ENCODE peak calls at places on chromosomes 5 and 9, in five cellular contexts. W is pancreas; P is CD8-positive, alpha-beta T cell; A is small intestine; Q is cardiac muscle cell. N is an unnamed sample.

GRCh38 chr9:92147030-92147853 is 32.0 kb upstream of the SPTLC1 start:
- DNase-seq in A (peak; percentile 13), Q (no peak), W (no peak), P (no peak), N (peak; percentile 41)

GRCh38 chr5:541888-542692 is 17.8 kb upstream of the SLC9A3 start:
- DNase-seq in A (no peak), Q (no peak), W (peak; percentile 44), P (no peak), N (peak; percentile 8)

GRCh38 chr5:88610586-88610985 is 272.4 kb downstream of the MEF2C start:
- DNase-seq in W (no peak), A (no peak), Q (no peak), P (no peak), N (no peak)

GRCh38 chr5:96431376-96432244 is 1.4 kb downstream of the PCSK1 start:
- DNase-seq in W (no peak), A (no peak), Q (no peak), P (no peak), N (no peak)

GRCh38 chr9:117772960-117773359 is 68.8 kb downstream of the TLR4 start:
- DNase-seq in A (peak; percentile 8), Q (no peak), W (no peak), P (no peak), N (peak; percentile 56)

GRCh38 chr5:102090770-102091169 is 205.3 kb downstream of the SLCO4C1 start:
- DNase-seq in W (no peak), P (no peak), A (peak; percentile 6), Q (peak; percentile 72), N (no peak)

GRCh38 chr5:16134204-16134603 is 45.4 kb downstream of the MARCHF11 start:
- DNase-seq in P (no peak), W (no peak), A (no peak), Q (no peak), N (no peak)

GRCh38 chr5:134140530-134141201 is 26.2 kb downstream of the TCF7 start:
- DNase-seq in A (peak; percentile 85), Q (peak; percentile 77), P (no peak), W (peak; percentile 84), N (peak; percentile 81)

GRCh38 chr9:123465304-123465703 is 109.3 kb downstream of the CRB2 start:
- DNase-seq in A (peak; percentile 80), Q (no peak), P (no peak), W (no peak), N (no peak)

GRCh38 chr5:157689942-157690689 is 18.8 kb downstream of the C5orf52 start:
- DNase-seq in W (peak; percentile 69), A (no peak), Q (no peak), P (no peak), N (no peak)

GRCh38 chr5:67211926-67212325 is 15.3 kb upstream of the CD180 start:
- DNase-seq in W (no peak), A (no peak), P (no peak), Q (no peak), N (no peak)

GRCh38 chr5:116896001-116896400 is 321.4 kb upstream of the SEMA6A start:
- DNase-seq in W (no peak), P (no peak), Q (no peak), A (no peak), N (no peak)

GRCh38 chr5:176866913-176867312 is 32.2 kb downstream of the HK3 start:
- DNase-seq in A (no peak), Q (peak; percentile 55), W (no peak), P (no peak), N (no peak)

GRCh38 chr5:154486427-154486866 is 8.4 kb upstream of the HAND1 start:
- DNase-seq in P (no peak), A (no peak), W (no peak), Q (peak; percentile 61), N (no peak)

GRCh38 chr5:174764309-174764708 is 39.9 kb downstream of the MSX2 start:
- DNase-seq in P (no peak), Q (no peak), W (no peak), A (no peak), N (no peak)

GRCh38 chr5:56649569-56649968 is 165.8 kb upstream of the MAP3K1 start:
- DNase-seq in Q (no peak), A (no peak), W (peak; percentile 58), P (no peak), N (no peak)

GRCh38 chr9:98365227-98365669 is 109.8 kb upstream of the TBC1D2 start:
- DNase-seq in W (no peak), A (peak; percentile 8), P (no peak), Q (no peak), N (no peak)

GRCh38 chr9:88697764-88698436 is 162.9 kb downstream of the NXNL2 start:
- DNase-seq in Q (no peak), A (no peak), W (no peak), P (no peak), N (no peak)

GRCh38 chr5:130331332-130331731 is 427.1 kb downstream of the CHSY3 start:
- DNase-seq in Q (no peak), P (no peak), A (no peak), W (no peak), N (no peak)

GRCh38 chr5:27240791-27241190 is 202.4 kb upstream of the CDH9 start:
- DNase-seq in Q (no peak), A (no peak), P (no peak), W (no peak), N (no peak)

GRCh38 chr5:27241564-27242257 is 203.3 kb upstream of the CDH9 start:
- DNase-seq in P (no peak), Q (no peak), A (no peak), W (no peak), N (no peak)

GRCh38 chr5:27242258-27242626 is 203.9 kb upstream of the CDH9 start:
- DNase-seq in Q (no peak), W (no peak), A (no peak), P (no peak), N (no peak)
- H3K4me1 ChIP-seq in Q (no peaks in the 10 kb centered on the region), W (no peaks in the 10 kb centered on the region), A (no peaks in the 10 kb centered on the region), P (no peaks in the 10 kb centered on the region), N (no peaks in the 10 kb centered on the region)

GRCh38 chr9:130937146-130938076 is 1.6 kb downstream of the FIBCD1 start:
- DNase-seq in W (no peak), P (no peak), Q (no peak), A (no peak), N (no peak)

GRCh38 chr9:130938184-130938651 is 829 bp downstream of the FIBCD1 start:
- DNase-seq in W (peak; percentile 66), A (no peak), P (no peak), Q (no peak), N (no peak)

GRCh38 chr9:130940023-130940549 is 1.0 kb upstream of the FIBCD1 start:
- DNase-seq in P (no peak), W (peak; percentile 82), Q (no peak), A (no peak), N (no peak)

GRCh38 chr9:130939405-130939941 is 426 bp upstream of the FIBCD1 start:
- DNase-seq in W (no peak), A (no peak), Q (peak; percentile 54), P (no peak), N (no peak)

GRCh38 chr9:130938652-130939404 is at the start of gene FIBCD1:
- DNase-seq in P (no peak), A (peak; percentile 45), Q (peak; percentile 51), W (peak; percentile 69), N (peak; percentile 66)
- H3K4me1 ChIP-seq in P (peaks cover 10% of the 10 kb centered on the region), A (no peaks in the 10 kb centered on the region), Q (no peaks in the 10 kb centered on the region), W (peaks cover 7% of the 10 kb centered on the region), N (peaks cover 28% of the 10 kb centered on the region)

GRCh38 chr5:9513825-9514224 is 32.0 kb downstream of the SEMA5A start:
- DNase-seq in W (no peak), Q (peak; percentile 40), P (no peak), A (no peak), N (no peak)
- H3K4me1 ChIP-seq in W (no peaks in the 10 kb centered on the region), Q (peaks cover 36% of the 10 kb centered on the region), P (no peaks in the 10 kb centered on the region), A (no peaks in the 10 kb centered on the region), N (no peaks in the 10 kb centered on the region)

GRCh38 chr9:136553581-136553980 is 7.7 kb upstream of the NOTCH1 start:
- DNase-seq in A (no peak), Q (no peak), P (no peak), W (no peak), N (no peak)
- H3K4me1 ChIP-seq in A (peaks cover 13% of the 10 kb centered on the region), Q (peaks cover 18% of the 10 kb centered on the region), P (peaks cover 13% of the 10 kb centered on the region), W (peaks cover 16% of the 10 kb centered on the region), N (peaks cover 15% of the 10 kb centered on the region)

DNA sequence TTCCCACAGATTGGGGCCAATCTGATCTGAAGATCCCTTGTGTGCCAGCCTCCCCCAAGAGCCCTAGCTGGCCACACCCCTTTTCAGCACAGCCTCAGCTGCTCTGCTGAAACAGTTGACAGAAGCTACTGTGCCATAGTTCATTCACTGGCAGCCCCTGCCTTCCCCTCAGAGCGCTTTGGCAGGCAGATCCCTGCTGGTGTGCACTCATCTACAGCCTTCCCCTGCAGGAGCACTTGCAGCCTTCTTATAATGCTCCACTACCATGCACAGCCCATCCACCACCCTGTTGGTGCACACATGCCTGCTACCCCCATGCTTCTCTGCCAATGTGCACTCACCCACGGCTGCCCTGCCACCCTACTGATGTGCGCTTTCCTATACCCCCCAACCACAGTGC is 471.3 kb downstream of the MTRR start:
- DNase-seq in W (no peak), A (no peak), P (no peak), Q (peak; percentile 0), N (no peak)
- H3K4me1 ChIP-seq in W (no peaks in the 10 kb centered on the region), A (no peaks in the 10 kb centered on the region), P (no peaks in the 10 kb centered on the region), Q (no peaks in the 10 kb centered on the region), N (no peaks in the 10 kb centered on the region)

GRCh38 chr5:90530736-90531487 is 1.5 kb upstream of the LYSMD3 start:
- DNase-seq in A (no peak), Q (no peak), P (no peak), W (no peak), N (no peak)
- H3K4me1 ChIP-seq in A (peaks cover 5% of the 10 kb centered on the region), Q (peaks cover 15% of the 10 kb centered on the region), P (peaks cover 27% of the 10 kb centered on the region), W (peaks cover 17% of the 10 kb centered on the region), N (peaks cover 23% of the 10 kb centered on the region)

GRCh38 chr9:22105005-22105722 is 96.1 kb upstream of the CDKN2B start:
- DNase-seq in A (no peak), W (no peak), P (no peak), Q (no peak), N (no peak)

GRCh38 chr9:22111176-22111870 is 102.2 kb upstream of the CDKN2B start:
- DNase-seq in Q (no peak), A (no peak), W (no peak), P (no peak), N (no peak)

GRCh38 chr9:22107202-22107601 is 98.1 kb upstream of the CDKN2B start:
- DNase-seq in A (no peak), W (no peak), Q (peak; percentile 19), P (no peak), N (no peak)

GRCh38 chr9:22108581-22109370 is 99.7 kb upstream of the CDKN2B start:
- DNase-seq in P (no peak), W (no peak), Q (peak; percentile 14), A (peak; percentile 96), N (no peak)

DNA sequence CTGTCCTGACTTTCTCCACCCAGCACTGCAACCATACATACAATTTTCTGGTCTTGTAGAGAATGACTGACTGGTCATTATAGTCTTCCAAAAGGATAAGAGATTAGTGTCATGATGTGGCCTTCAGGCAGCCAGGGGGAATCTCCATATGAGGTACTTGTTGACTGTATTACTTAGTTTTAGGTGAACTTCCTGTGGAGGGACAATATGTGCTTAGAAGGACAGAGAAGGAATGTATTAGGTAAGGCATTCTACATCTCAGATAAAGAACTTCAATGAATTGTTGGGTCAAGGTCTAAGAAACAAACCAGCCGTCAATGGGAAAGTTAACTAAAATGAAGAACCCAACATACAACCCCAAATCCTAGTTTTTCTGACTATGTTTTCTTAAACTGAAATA is 98.5 kb upstream of the CDKN2B start:
- DNase-seq in P (no peak), Q (no peak), W (no peak), A (peak; percentile 67), N (no peak)
- H3K4me1 ChIP-seq in P (no peaks in the 10 kb centered on the region), Q (peaks cover 11% of the 10 kb centered on the region), W (peaks cover 5% of the 10 kb centered on the region), A (peaks cover 9% of the 10 kb centered on the region), N (peaks cover 22% of the 10 kb centered on the region)

GRCh38 chr5:181258576-181258975 is 2.4 kb downstream of the TRIM52 start:
- DNase-seq in Q (no peak), P (no peak), A (no peak), W (no peak), N (no peak)
- H3K4me1 ChIP-seq in Q (peaks cover 19% of the 10 kb centered on the region), P (peaks cover 56% of the 10 kb centered on the region), A (peaks cover 16% of the 10 kb centered on the region), W (peaks cover 23% of the 10 kb centered on the region), N (peaks cover 40% of the 10 kb centered on the region)

N was measured in transverse colon.